ENCODE peak calls at places on chromosomes 16 and 17, in five cellular contexts. One of them, this sample, is unnamed.

GRCh38 chr16:1532771-1533170 is 695 bp upstream of the TMEM204 start:
- DNase-seq in uterus: no peak
- DNase-seq in stomach: no peak
- DNase-seq in tibial artery: no peak
- DNase-seq in cardiac fibroblast: no peak
- DNase-seq in this sample: no peak

GRCh38 chr17:72502111-72502939 is 381.5 kb downstream of the SOX9 start:
- DNase-seq in uterus: no peak
- DNase-seq in tibial artery: no peak
- DNase-seq in stomach: peak; percentile 70
- DNase-seq in cardiac fibroblast: peak; percentile 63
- DNase-seq in this sample: peak; percentile 60

GRCh38 chr17:83200231-83200699 is 120.9 kb downstream of the METRNL start:
- DNase-seq in stomach: peak; percentile 70
- DNase-seq in uterus: peak; percentile 36
- DNase-seq in tibial artery: peak; percentile 83
- DNase-seq in cardiac fibroblast: peak; percentile 90
- DNase-seq in this sample: peak; percentile 71

GRCh38 chr16:5944971-5945370 is 847.4 kb upstream of the EEF2KMT start:
- DNase-seq in tibial artery: no peak
- DNase-seq in cardiac fibroblast: no peak
- DNase-seq in stomach: no peak
- DNase-seq in uterus: no peak
- DNase-seq in this sample: no peak

GRCh38 chr17:4887581-4887980 is 11.8 kb upstream of the C17orf107 start:
- DNase-seq in stomach: no peak
- DNase-seq in uterus: no peak
- DNase-seq in cardiac fibroblast: no peak
- DNase-seq in tibial artery: no peak
- DNase-seq in this sample: no peak

GRCh38 chr16:50699345-50700159 is 6.1 kb downstream of the NOD2 start:
- DNase-seq in cardiac fibroblast: peak; percentile 65
- DNase-seq in stomach: no peak
- DNase-seq in uterus: no peak
- DNase-seq in tibial artery: no peak
- DNase-seq in this sample: peak; percentile 20

GRCh38 chr17:65100316-65101140 is 36.6 kb upstream of the RGS9 start:
- DNase-seq in tibial artery: peak; percentile 81
- DNase-seq in stomach: peak; percentile 91
- DNase-seq in cardiac fibroblast: peak; percentile 70
- DNase-seq in uterus: peak; percentile 87
- DNase-seq in this sample: no peak

GRCh38 chr16:67173808-67174705 is 3.7 kb downstream of the NOL3 start:
- DNase-seq in stomach: peak; percentile 94
- DNase-seq in cardiac fibroblast: peak; percentile 76
- DNase-seq in uterus: peak; percentile 70
- DNase-seq in tibial artery: peak; percentile 91
- DNase-seq in this sample: peak; percentile 96

GRCh38 chr17:17109896-17110295 is 67.6 kb downstream of the MPRIP start:
- DNase-seq in tibial artery: peak; percentile 41
- DNase-seq in uterus: no peak
- DNase-seq in stomach: peak; percentile 65
- DNase-seq in cardiac fibroblast: no peak
- DNase-seq in this sample: no peak

GRCh38 chr16:17512636-17513220 is 42.0 kb upstream of the XYLT1 start:
- DNase-seq in uterus: no peak
- DNase-seq in stomach: no peak
- DNase-seq in tibial artery: no peak
- DNase-seq in cardiac fibroblast: peak; percentile 19
- DNase-seq in this sample: peak; percentile 72

GRCh38 chr17:1480747-1481465 is 11.6 kb downstream of the MYO1C start:
- DNase-seq in tibial artery: no peak
- DNase-seq in uterus: peak; percentile 17
- DNase-seq in cardiac fibroblast: no peak
- DNase-seq in stomach: no peak
- DNase-seq in this sample: peak; percentile 52

GRCh38 chr17:13474073-13474800 is 127.5 kb downstream of the HS3ST3A1 start:
- DNase-seq in uterus: no peak
- DNase-seq in cardiac fibroblast: no peak
- DNase-seq in tibial artery: no peak
- DNase-seq in stomach: no peak
- DNase-seq in this sample: peak; percentile 43

GRCh38 chr17:15263206-15263579 is 1.9 kb downstream of the PMP22 start:
- DNase-seq in tibial artery: peak; percentile 97
- DNase-seq in uterus: peak; percentile 92
- DNase-seq in stomach: peak; percentile 54
- DNase-seq in cardiac fibroblast: peak; percentile 77
- DNase-seq in this sample: peak; percentile 77

GRCh38 chr16:55100100-55100499 is 169.4 kb downstream of the IRX5 start:
- DNase-seq in stomach: no peak
- DNase-seq in cardiac fibroblast: no peak
- DNase-seq in uterus: no peak
- DNase-seq in tibial artery: no peak
- DNase-seq in this sample: no peak

GRCh38 chr16:23213831-23214230 is 31.3 kb downstream of the SCNN1G start:
- DNase-seq in stomach: no peak
- DNase-seq in tibial artery: no peak
- DNase-seq in cardiac fibroblast: no peak
- DNase-seq in uterus: no peak
- DNase-seq in this sample: no peak

GRCh38 chr17:80970044-80970761 is 21.4 kb upstream of the CHMP6 start:
- DNase-seq in uterus: peak; percentile 63
- DNase-seq in stomach: peak; percentile 39
- DNase-seq in tibial artery: no peak
- DNase-seq in cardiac fibroblast: no peak
- DNase-seq in this sample: no peak

GRCh38 chr17:5485270-5486205 is at the start of gene DERL2:
- DNase-seq in stomach: no peak
- DNase-seq in uterus: no peak
- DNase-seq in cardiac fibroblast: peak; percentile 53
- DNase-seq in tibial artery: no peak
- DNase-seq in this sample: no peak

GRCh38 chr17:65060855-65061254 is 4.3 kb upstream of the GNA13 start:
- DNase-seq in cardiac fibroblast: no peak
- DNase-seq in uterus: no peak
- DNase-seq in stomach: no peak
- DNase-seq in tibial artery: no peak
- DNase-seq in this sample: no peak

GRCh38 chr17:30720013-30720471 is 104.5 kb downstream of the CRLF3 start:
- DNase-seq in tibial artery: no peak
- DNase-seq in stomach: peak; percentile 15
- DNase-seq in cardiac fibroblast: no peak
- DNase-seq in uterus: no peak
- DNase-seq in this sample: no peak

GRCh38 chr17:61279476-61280145 is 120.0 kb upstream of the TBX2 start:
- DNase-seq in stomach: no peak
- DNase-seq in uterus: no peak
- DNase-seq in cardiac fibroblast: peak; percentile 70
- DNase-seq in tibial artery: no peak
- DNase-seq in this sample: peak; percentile 67

GRCh38 chr17:48121921-48122650 is 14.5 kb downstream of the SNX11 start:
- DNase-seq in cardiac fibroblast: no peak
- DNase-seq in stomach: no peak
- DNase-seq in tibial artery: no peak
- DNase-seq in uterus: no peak
- DNase-seq in this sample: no peak

GRCh38 chr16:23206986-23207385 is 24.4 kb downstream of the SCNN1G start:
- DNase-seq in uterus: no peak
- DNase-seq in tibial artery: no peak
- DNase-seq in cardiac fibroblast: no peak
- DNase-seq in stomach: no peak
- DNase-seq in this sample: no peak

GRCh38 chr16:83689385-83689831 is 118.4 kb upstream of the HSBP1 start:
- DNase-seq in uterus: peak; percentile 17
- DNase-seq in stomach: no peak
- DNase-seq in tibial artery: peak; percentile 46
- DNase-seq in cardiac fibroblast: peak; percentile 82
- DNase-seq in this sample: peak; percentile 84

GRCh38 chr16:2532494-2533141 is 1.4 kb upstream of the CEMP1 start:
- DNase-seq in uterus: peak; percentile 84
- DNase-seq in stomach: peak; percentile 88
- DNase-seq in cardiac fibroblast: peak; percentile 44
- DNase-seq in tibial artery: peak; percentile 67
- DNase-seq in this sample: peak; percentile 62

GRCh38 chr16:4660454-4661007 is 32.8 kb upstream of the NUDT16L1 start:
- DNase-seq in cardiac fibroblast: peak; percentile 66
- DNase-seq in tibial artery: no peak
- DNase-seq in stomach: peak; percentile 70
- DNase-seq in uterus: peak; percentile 78
- DNase-seq in this sample: peak; percentile 64

GRCh38 chr17:34071891-34072420 is 183.1 kb upstream of the CCL2 start:
- DNase-seq in tibial artery: no peak
- DNase-seq in cardiac fibroblast: no peak
- DNase-seq in uterus: no peak
- DNase-seq in stomach: no peak
- DNase-seq in this sample: no peak

GRCh38 chr17:31907342-31907975 is 6.0 kb upstream of the UTP6 start:
- DNase-seq in stomach: peak; percentile 44
- DNase-seq in cardiac fibroblast: peak; percentile 44
- DNase-seq in uterus: peak; percentile 55
- DNase-seq in tibial artery: peak; percentile 45
- DNase-seq in this sample: peak; percentile 39

GRCh38 chr17:37200497-37200896 is 175.3 kb upstream of the C17orf78 start:
- DNase-seq in stomach: no peak
- DNase-seq in tibial artery: no peak
- DNase-seq in cardiac fibroblast: no peak
- DNase-seq in uterus: no peak
- DNase-seq in this sample: no peak

GRCh38 chr16:68642436-68643064 is 2.6 kb upstream of the CDH3 start:
- DNase-seq in uterus: peak; percentile 43
- DNase-seq in cardiac fibroblast: no peak
- DNase-seq in tibial artery: no peak
- DNase-seq in stomach: no peak
- DNase-seq in this sample: peak; percentile 13

GRCh38 chr16:89919535-89920406 is 1.1 kb downstream of the MC1R start:
- DNase-seq in cardiac fibroblast: no peak
- DNase-seq in stomach: no peak
- DNase-seq in uterus: no peak
- DNase-seq in tibial artery: no peak
- DNase-seq in this sample: no peak

GRCh38 chr17:79589669-79590270 is 21.1 kb downstream of the RBFOX3 start:
- DNase-seq in cardiac fibroblast: no peak
- DNase-seq in tibial artery: no peak
- DNase-seq in stomach: no peak
- DNase-seq in uterus: no peak
- DNase-seq in this sample: no peak

GRCh38 chr16:12386076-12386641 is 409.6 kb downstream of the SNX29 start:
- DNase-seq in tibial artery: no peak
- DNase-seq in cardiac fibroblast: no peak
- DNase-seq in stomach: no peak
- DNase-seq in uterus: no peak
- DNase-seq in this sample: no peak

DNA sequence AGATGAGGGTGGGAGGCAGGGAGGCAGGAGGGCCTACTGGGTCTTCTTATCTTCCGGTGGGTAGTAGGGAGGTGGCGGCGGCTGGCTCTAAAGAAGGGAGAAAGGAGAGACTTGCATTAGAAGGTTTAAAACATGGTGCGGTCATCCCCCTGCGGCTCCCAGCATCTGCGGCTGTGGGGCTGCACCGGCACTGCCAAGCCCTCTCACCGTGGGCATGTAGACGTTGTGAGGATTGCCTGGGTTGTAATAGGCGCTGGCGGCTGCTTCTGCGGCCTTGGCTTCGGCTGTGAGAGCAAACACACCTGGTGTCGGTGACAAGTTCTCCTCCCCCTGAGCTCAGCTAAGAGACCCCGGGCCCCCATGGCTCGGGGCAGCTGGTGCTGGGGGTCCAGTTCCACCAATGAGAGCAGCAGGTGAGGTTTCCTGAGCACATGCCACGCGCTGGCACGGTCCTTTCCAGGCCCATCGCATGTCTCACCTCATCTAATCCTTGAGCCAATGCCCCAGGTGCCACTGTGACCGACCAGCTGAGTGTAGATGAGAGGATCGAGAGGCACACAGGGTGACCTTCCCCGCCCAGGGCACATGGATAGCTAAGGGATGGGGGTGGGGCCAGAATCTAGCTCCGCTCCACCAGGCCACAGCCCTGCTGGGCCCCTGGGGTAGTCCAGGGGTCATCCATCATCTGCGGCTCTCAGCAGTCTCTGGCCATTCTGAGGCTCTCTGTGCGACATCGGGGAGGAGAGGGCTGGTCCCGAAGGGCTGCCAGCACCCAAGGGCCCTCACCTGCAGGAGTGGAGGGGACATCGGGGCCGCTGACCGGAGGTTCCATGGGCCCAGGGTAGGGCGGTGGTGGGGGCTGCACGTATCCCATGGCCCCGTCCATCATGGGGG is 2.7 kb upstream of the UNC13D start:
- DNase-seq in cardiac fibroblast: no peak
- DNase-seq in stomach: no peak
- DNase-seq in tibial artery: no peak
- DNase-seq in uterus: no peak
- DNase-seq in this sample: no peak
- TF ChIP-seq CTCF in cardiac fibroblast: no peak
- TF ChIP-seq CTCF in stomach: no peak
- TF ChIP-seq CTCF in tibial artery: no peak
- TF ChIP-seq CTCF in uterus: no peak
- TF ChIP-seq CTCF in this sample: no peak

GRCh38 chr16:22161999-22162657 is at the start of gene SDR42E2:
- DNase-seq in cardiac fibroblast: no peak
- DNase-seq in tibial artery: no peak
- DNase-seq in uterus: no peak
- DNase-seq in stomach: peak; percentile 31
- DNase-seq in this sample: no peak
- H3K4me3 ChIP-seq in cardiac fibroblast: no peak within 1 kb of the TSS
- H3K4me3 ChIP-seq in tibial artery: no peak within 1 kb of the TSS
- H3K4me3 ChIP-seq in uterus: no peak within 1 kb of the TSS
- H3K4me3 ChIP-seq in stomach: peak within 1 kb of the TSS; percentile 45
- H3K4me3 ChIP-seq in this sample: no peak within 1 kb of the TSS

GRCh38 chr16:69796285-69797118 is 34.4 kb downstream of the WWP2 start:
- DNase-seq in tibial artery: no peak
- DNase-seq in stomach: no peak
- DNase-seq in cardiac fibroblast: peak; percentile 85
- DNase-seq in uterus: peak; percentile 38
- DNase-seq in this sample: peak; percentile 50

GRCh38 chr16:69799601-69800000 is 37.5 kb downstream of the WWP2 start:
- DNase-seq in stomach: no peak
- DNase-seq in tibial artery: no peak
- DNase-seq in cardiac fibroblast: no peak
- DNase-seq in uterus: no peak
- DNase-seq in this sample: peak; percentile 30

GRCh38 chr16:69804283-69804682 is 42.2 kb downstream of the WWP2 start:
- DNase-seq in tibial artery: no peak
- DNase-seq in uterus: no peak
- DNase-seq in stomach: no peak
- DNase-seq in cardiac fibroblast: no peak
- DNase-seq in this sample: peak; percentile 47

GRCh38 chr16:69793521-69793920 is 31.4 kb downstream of the WWP2 start:
- DNase-seq in stomach: no peak
- DNase-seq in tibial artery: no peak
- DNase-seq in uterus: no peak
- DNase-seq in cardiac fibroblast: no peak
- DNase-seq in this sample: no peak

GRCh38 chr16:69798466-69798865 is 36.3 kb downstream of the WWP2 start:
- DNase-seq in cardiac fibroblast: peak; percentile 34
- DNase-seq in stomach: no peak
- DNase-seq in tibial artery: no peak
- DNase-seq in uterus: no peak
- DNase-seq in this sample: peak; percentile 53
- TF ChIP-seq CTCF in cardiac fibroblast: peak; percentile 53
- TF ChIP-seq CTCF in stomach: no peak
- TF ChIP-seq CTCF in tibial artery: peak; percentile 39
- TF ChIP-seq CTCF in uterus: peak; percentile 7
- TF ChIP-seq CTCF in this sample: peak; percentile 38

GRCh38 chr16:28192811-28193529 is 18.8 kb downstream of the XPO6 start:
- DNase-seq in uterus: no peak
- DNase-seq in tibial artery: no peak
- DNase-seq in stomach: peak; percentile 42
- DNase-seq in cardiac fibroblast: no peak
- DNase-seq in this sample: no peak
- H3K4me3 ChIP-seq in uterus: no peak overlapping the region
- H3K4me3 ChIP-seq in tibial artery: no peak overlapping the region
- H3K4me3 ChIP-seq in stomach: no peak overlapping the region
- H3K4me3 ChIP-seq in cardiac fibroblast: no peak overlapping the region
- H3K4me3 ChIP-seq in this sample: no peak overlapping the region

This sample was measured in foreskin fibroblast.